ENCODE peak calls at places on chromosomes 12 and 14, in ten cellular contexts. A is OCI-LY7, T is left ventricle myocardium inferior, N is Peyer's patch, H is transverse colon, S is prostate gland, R is lung, E is mammary epithelial cell, C is endothelial cell of umbilical vein, Y is heart left ventricle. O is an unnamed sample.

GRCh38 chr12:6202331-6202730 is 2.1 kb downstream of the CD9 start:
- DNase-seq in C (no peak), N (no peak), A (no peak), S (no peak), R (no peak), H (peak; percentile 50), T (no peak), Y (no peak), E (no peak), O (no peak)

GRCh38 chr12:30806989-30807694 is 52.4 kb upstream of the CAPRIN2 start:
- DNase-seq in R (no peak), H (no peak), C (peak; percentile 78), S (peak; percentile 45), E (peak; percentile 54), Y (no peak), N (no peak), A (peak; percentile 63), T (no peak), O (no peak)

GRCh38 chr12:124279846-124280360 is 15.0 kb upstream of the RFLNA start:
- DNase-seq in A (no peak), R (no peak), S (peak; percentile 29), E (no peak), Y (no peak), C (peak; percentile 18), H (no peak), T (no peak), N (no peak), O (no peak)

GRCh38 chr14:74737753-74738325 is 24.9 kb downstream of the FCF1 start:
- DNase-seq in T (no peak), C (no peak), E (no peak), S (no peak), H (no peak), A (no peak), Y (no peak), R (no peak), N (no peak), O (no peak)

GRCh38 chr12:69291278-69291593 is 51.9 kb downstream of the CPSF6 start:
- DNase-seq in E (no peak), S (no peak), N (no peak), Y (no peak), R (no peak), T (no peak), H (no peak), A (no peak), C (no peak), O (no peak)

GRCh38 chr12:50291377-50291776 is 8.1 kb upstream of the LIMA1 start:
- DNase-seq in A (no peak), R (no peak), N (no peak), C (no peak), S (no peak), H (no peak), T (no peak), E (no peak), Y (no peak), O (no peak)

GRCh38 chr14:32669416-32669815 is 269.3 kb upstream of the NPAS3 start:
- DNase-seq in A (no peak), S (no peak), C (peak; percentile 6), E (no peak), R (no peak), T (no peak), Y (no peak), H (no peak), N (no peak), O (no peak)

GRCh38 chr14:55814873-55815272 is 234.9 kb downstream of the KTN1 start:
- DNase-seq in S (no peak), E (no peak), C (peak; percentile 44), Y (no peak), H (no peak), A (no peak), T (no peak), R (no peak), N (no peak), O (no peak)

DNA sequence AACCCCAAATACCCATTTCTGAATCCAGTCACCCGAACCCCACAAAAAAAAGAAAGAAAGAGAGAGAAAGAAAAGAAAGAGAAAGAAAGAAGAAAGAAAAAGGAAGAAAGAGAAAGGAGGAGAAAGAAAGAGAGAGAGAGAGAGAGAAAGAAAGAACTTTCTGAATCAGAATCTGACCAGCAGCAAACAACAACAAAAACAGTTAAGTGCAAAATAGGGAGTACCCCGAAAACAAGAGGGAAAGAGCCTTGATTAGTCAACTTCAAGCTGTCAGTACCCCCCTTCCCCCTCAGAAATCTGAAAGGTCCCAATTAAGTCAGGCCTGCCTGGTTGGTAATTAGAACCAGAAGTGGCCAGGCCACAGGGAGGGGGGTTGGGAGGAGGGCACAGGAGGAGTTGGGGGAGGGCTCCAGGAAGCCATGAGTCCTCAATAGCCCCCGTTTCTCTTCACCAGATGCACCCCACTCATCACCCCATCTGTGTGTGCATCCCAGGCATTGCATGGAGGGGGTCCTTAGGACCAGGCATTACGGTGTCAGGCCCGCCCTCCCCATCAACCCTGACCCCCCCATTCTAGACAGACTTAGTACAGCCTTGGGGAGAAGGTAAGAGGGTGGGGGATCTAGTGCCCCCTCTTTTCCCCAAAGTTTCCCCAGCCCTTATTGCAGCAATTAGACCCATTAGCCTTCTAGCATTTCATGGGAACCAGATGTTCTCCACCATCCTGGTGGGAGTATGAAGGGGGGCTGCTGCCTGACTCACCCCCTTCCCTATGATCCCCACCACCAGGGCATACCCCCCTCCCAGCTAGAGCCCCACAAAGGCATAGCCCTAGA is 9.6 kb downstream of the RARG start:
- DNase-seq in T (no peak), H (no peak), A (no peak), S (no peak), E (no peak), R (no peak), C (no peak), Y (no peak), N (no peak), O (peak; percentile 64)
- H3K27ac ChIP-seq in T (peak overlapping the region; percentile 100), H (peak overlapping the region; percentile 100), A (peak overlapping the region; percentile 90), S (peak overlapping the region; percentile 97), E (no peak overlapping the region), R (peak overlapping the region; percentile 97), C (no peak overlapping the region), Y (peak overlapping the region; percentile 97), N (peak overlapping the region; percentile 97), O (peak overlapping the region; percentile 98)

GRCh38 chr14:71712478-71712877 is 219.8 kb upstream of the RGS6 start:
- DNase-seq in Y (no peak), T (no peak), R (no peak), E (no peak), S (no peak), H (no peak), C (no peak), N (no peak), A (no peak), O (no peak)

GRCh38 chr14:71714225-71714624 is 218.0 kb upstream of the RGS6 start:
- DNase-seq in A (no peak), Y (no peak), C (no peak), R (no peak), T (no peak), E (peak; percentile 45), H (no peak), N (no peak), S (no peak), O (no peak)

GRCh38 chr14:71711131-71711530 is 221.1 kb upstream of the RGS6 start:
- DNase-seq in N (no peak), T (no peak), H (no peak), Y (no peak), R (no peak), E (no peak), C (no peak), A (no peak), S (no peak), O (no peak)

GRCh38 chr14:71711619-71712018 is 220.6 kb upstream of the RGS6 start:
- DNase-seq in T (no peak), H (no peak), A (no peak), C (peak; percentile 79), Y (no peak), E (peak; percentile 81), N (no peak), R (no peak), S (no peak), O (no peak)

GRCh38 chr14:71713061-71713850 is 219.0 kb upstream of the RGS6 start:
- DNase-seq in S (no peak), R (no peak), N (no peak), A (no peak), E (peak; percentile 17), Y (no peak), T (no peak), H (no peak), C (no peak), O (no peak)
- TF ChIP-seq CTCF in S (no peak), R (no peak), N (no peak), A (no peak), E (no peak), Y (no peak), T (no peak), H (no peak), C (no peak), O (no peak)

DNA sequence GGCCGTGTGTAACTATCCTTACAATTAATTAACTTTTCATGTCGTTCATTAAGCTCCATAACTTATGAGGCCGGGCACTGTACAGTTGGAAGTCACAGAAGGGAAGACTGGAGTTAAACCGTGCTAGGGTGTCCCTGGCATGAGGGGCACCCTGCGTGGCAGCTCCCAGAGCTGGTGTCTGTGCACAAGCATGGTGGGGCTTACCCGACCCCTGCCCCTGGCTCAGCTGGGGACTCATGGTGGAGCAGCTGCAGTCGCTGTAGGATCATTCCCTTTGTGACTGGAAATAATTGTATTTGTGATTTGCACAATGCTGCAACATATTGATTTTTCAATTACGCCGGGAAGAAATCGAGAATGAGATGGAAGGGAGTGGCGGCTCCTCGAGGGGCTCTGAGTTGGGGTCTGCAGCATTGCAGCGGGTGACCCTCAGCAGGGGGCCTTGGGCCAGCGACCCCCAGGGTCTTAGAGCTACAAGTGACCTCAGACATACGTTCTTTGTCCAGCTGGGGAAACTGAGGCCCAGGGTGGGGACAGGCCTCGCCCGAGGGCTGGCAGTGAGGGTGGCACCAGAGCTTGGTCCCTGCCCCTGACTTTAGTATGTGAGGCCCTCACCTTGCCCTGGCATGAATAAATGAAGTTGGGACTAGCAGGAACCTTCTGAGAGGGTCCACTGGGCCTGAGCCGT is 125.4 kb downstream of the KIF26A start:
- DNase-seq in N (no peak), H (no peak), A (no peak), Y (no peak), S (no peak), E (no peak), T (no peak), R (no peak), C (no peak), O (peak; percentile 66)
- H3K27ac ChIP-seq in N (no peak overlapping the region), H (no peak overlapping the region), A (no peak overlapping the region), Y (no peak overlapping the region), S (no peak overlapping the region), E (no peak overlapping the region), T (no peak overlapping the region), R (no peak overlapping the region), C (no peak overlapping the region), O (no peak overlapping the region)

DNA sequence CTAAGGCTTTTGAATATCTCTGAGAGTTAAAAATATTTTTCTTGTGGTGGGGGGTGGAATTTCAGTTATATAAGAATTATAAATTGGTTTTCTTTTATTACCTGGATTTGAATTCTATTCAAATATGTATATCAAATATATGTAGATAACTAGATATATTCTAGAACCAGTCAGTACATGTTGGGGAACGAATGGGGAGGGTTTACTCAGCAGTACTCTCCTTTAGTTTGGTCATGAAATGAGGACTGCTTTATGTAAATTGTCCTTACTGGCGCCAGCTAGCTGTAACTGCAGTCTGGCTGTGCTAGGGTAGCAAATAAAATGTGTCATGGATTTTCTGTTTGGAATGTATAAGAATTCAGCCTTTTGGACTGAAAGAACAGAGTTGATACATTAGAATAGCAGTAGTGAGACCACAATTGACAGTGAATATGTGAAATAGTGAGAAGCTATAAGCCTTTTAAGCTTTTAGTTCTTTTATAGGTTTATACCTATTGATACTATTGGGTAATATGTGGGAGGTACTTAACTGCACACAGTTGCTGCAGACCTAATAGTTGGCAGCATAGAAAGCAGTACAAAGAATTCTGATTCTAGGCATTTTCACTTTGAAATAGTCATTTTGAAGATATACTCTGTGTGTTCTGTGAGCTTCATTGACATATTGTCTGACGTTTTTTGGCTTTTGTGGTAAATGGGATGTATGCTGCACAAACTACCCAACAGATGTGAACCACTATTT is 29.0 kb downstream of the ATF7IP start:
- DNase-seq in S (peak; percentile 28), C (peak; percentile 63), T (no peak), Y (no peak), R (no peak), E (peak; percentile 83), H (no peak), N (no peak), A (peak; percentile 90), O (no peak)
- TF ChIP-seq CTCF in S (peak; percentile 20), C (no peak), T (peak; percentile 44), Y (peak; percentile 16), R (no peak), E (no peak), H (peak; percentile 51), N (peak; percentile 38), A (peak; percentile 38), O (peak; percentile 22)